ENCODE peak calls at places on chromosomes 6 and 20, in eight cellular contexts. H is GM12865; K is ovary; M is GM20000; R is H1; L is PC-3; Y is CD8-positive, alpha-beta T cell; A is HFF-Myc. N is an unnamed sample.

GRCh38 chr6:14240411-14241166 is 123.0 kb downstream of the CD83 start:
- DNase-seq in H (peak), K (no peak), M (no peak), R (peak), L (no peak), Y (no peak), A (no peak), N (no peak)

GRCh38 chr6:43283905-43284304 is 14.2 kb upstream of the SLC22A7 start:
- DNase-seq in H (no peak), K (no peak), M (peak), R (no peak), L (peak), Y (no peak), A (no peak), N (no peak)

GRCh38 chr6:106509420-106510089 is 119.7 kb downstream of the RTN4IP1 start:
- DNase-seq in H (peak), K (no peak), M (peak), R (peak), L (no peak), Y (peak), A (no peak), N (no peak)

GRCh38 chr6:149925974-149926777 is 3.3 kb upstream of the RAET1G start:
- DNase-seq in H (peak), K (peak), M (no peak), R (peak), L (peak), Y (peak), A (peak), N (peak)

GRCh38 chr6:87066449-87067288 is 28.2 kb downstream of the CGA start:
- DNase-seq in H (peak), K (peak), M (peak), R (no peak), L (peak), Y (no peak), A (peak), N (no peak)

GRCh38 chr20:15564981-15565380 is 1008.3 kb downstream of the KIF16B start:
- DNase-seq in H (peak), K (no peak), M (peak), R (no peak), L (no peak), Y (no peak), A (no peak), N (no peak)

GRCh38 chr6:66199146-66199545 is 492.1 kb upstream of the EYS start:
- DNase-seq in H (no peak), K (no peak), M (no peak), R (no peak), L (peak), Y (no peak), A (no peak), N (no peak)

GRCh38 chr20:36808317-36809257 is 35.0 kb upstream of the DSN1 start:
- DNase-seq in H (peak), K (peak), M (peak), R (peak), L (peak), Y (peak), A (no peak), N (no peak)

GRCh38 chr6:132279592-132280139 is 121.6 kb downstream of the MOXD1 start:
- DNase-seq in H (peak), K (peak), M (peak), R (peak), L (peak), Y (peak), A (peak), N (peak)

GRCh38 chr6:29924731-29925130 is 17.6 kb upstream of the HLA-A start:
- DNase-seq in H (no peak), K (no peak), M (no peak), R (no peak), L (peak), Y (no peak), A (no peak), N (no peak)

GRCh38 chr6:139126255-139126654 is 8.6 kb upstream of the HECA start:
- DNase-seq in H (no peak), K (no peak), M (no peak), R (no peak), L (peak), Y (no peak), A (peak), N (no peak)

GRCh38 chr20:59765599-59766177 is 161.3 kb downstream of the PHACTR3 start:
- DNase-seq in H (peak), K (no peak), M (no peak), R (no peak), L (peak), Y (no peak), A (no peak), N (peak)

GRCh38 chr6:170464524-170464979 is 88.6 kb downstream of the PSMB1 start:
- DNase-seq in H (peak), K (no peak), M (peak), R (no peak), L (no peak), Y (no peak), A (no peak), N (no peak)

GRCh38 chr6:169385237-169385880 is 131.7 kb upstream of the THBS2 start:
- DNase-seq in H (no peak), K (no peak), M (no peak), R (no peak), L (no peak), Y (no peak), A (no peak), N (no peak)

DNA sequence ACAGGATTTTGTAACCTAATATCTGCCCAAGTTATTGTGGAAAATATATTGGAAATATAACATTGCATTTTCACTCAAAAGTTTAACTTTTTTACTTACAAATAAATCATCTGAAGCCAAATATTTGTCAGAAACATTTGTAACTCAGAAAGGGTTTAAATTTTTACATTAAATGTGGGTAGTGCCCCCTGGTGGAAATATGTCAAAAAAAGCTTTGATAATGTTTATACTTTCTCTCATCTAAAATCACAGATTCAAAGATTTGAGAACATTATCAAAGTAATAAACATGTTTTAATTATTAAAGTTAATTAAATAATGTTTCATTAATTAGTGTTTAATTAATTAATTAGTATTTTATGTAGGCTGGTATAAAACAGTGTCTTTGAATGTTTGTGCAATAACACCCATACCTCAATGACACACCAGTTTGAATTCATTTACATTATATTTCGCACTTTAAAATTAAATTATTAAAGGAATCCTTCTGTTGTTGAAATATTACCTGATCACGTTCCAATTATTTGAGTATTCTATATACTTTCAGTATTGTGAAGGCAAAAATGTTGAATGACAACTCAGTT is 320.1 kb upstream of the FKBP1C start:
- DNase-seq in H (peak), K (no peak), M (peak), R (no peak), L (peak), Y (no peak), A (no peak), N (no peak)
- TF ChIP-seq CTCF in H (peak), K (no peak), M (no peak), R (peak), L (peak), Y (no peak), A (no peak), N (peak)

GRCh38 chr6:160679402-160679769 is 15.3 kb upstream of the LPA start:
- DNase-seq in H (no peak), K (no peak), M (no peak), R (peak), L (no peak), Y (no peak), A (no peak), N (peak)
- TF ChIP-seq CTCF in H (no peak), K (no peak), M (no peak), R (peak), L (no peak), Y (no peak), A (peak), N (peak)

DNA sequence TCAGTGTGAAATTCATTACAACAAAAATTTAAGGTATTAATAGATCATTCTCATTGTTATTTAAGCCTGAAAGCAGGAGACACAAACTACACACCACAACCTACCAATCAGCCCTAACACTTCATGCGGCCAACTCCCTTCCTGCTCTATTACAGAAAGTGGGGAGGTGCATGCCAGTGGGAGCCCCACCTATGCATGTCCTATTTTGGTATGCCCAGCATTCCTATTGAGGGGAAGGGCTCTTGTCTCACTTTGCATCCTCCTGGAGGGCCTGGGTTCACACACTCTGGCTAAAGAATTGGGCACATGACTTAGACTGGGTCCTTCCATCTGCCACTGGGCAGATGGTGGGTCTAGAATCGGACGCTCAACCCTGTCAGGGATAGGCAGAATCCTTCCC is 450.0 kb downstream of the PTPRT start:
- DNase-seq in H (no peak), K (no peak), M (no peak), R (no peak), L (no peak), Y (no peak), A (no peak), N (no peak)
- TF ChIP-seq CTCF in H (no peak), K (no peak), M (no peak), R (no peak), L (no peak), Y (no peak), A (no peak), N (no peak)

DNA sequence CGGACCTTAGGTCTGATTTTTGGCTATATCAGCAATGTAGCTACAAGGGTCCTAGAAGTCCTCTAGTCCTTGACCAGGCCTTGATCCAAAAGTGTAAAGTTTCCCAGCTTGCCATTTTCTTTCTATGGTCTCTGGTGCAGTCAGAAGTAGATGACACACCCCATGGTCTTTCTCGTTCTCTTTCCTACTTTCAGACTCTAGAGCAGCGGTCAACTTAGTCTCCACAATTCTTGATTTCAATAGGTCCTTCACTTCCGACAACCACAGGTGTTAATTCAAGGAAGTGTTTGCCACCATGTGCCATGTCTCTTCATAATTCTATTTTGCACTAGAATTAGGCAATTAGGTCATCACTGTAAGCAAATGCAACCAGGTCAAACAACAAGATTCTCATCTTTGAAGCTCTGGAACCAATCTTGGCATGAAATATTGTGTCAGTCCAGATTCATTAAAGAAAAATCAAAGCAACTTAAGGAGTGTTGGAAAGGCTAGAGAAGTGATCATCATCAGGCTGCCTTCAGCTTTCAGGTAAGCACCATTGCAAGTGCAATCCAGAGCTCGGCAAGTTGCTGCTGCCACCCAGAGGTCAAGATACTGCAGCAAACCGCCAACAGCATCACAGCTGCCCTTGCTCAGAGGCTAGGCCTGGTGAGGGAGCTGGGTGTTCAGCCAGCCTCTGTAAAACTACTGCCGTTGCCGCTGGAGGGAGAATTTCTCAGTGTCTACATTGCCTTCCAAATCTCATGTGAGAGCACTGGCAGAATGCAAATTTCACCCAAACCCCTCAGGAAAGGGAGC is 5.6 kb upstream of the SYNE1 start:
- DNase-seq in H (peak), K (peak), M (peak), R (peak), L (peak), Y (peak), A (no peak), N (peak)
- TF ChIP-seq CTCF in H (peak), K (no peak), M (peak), R (peak), L (peak), Y (peak), A (peak), N (peak)

DNA sequence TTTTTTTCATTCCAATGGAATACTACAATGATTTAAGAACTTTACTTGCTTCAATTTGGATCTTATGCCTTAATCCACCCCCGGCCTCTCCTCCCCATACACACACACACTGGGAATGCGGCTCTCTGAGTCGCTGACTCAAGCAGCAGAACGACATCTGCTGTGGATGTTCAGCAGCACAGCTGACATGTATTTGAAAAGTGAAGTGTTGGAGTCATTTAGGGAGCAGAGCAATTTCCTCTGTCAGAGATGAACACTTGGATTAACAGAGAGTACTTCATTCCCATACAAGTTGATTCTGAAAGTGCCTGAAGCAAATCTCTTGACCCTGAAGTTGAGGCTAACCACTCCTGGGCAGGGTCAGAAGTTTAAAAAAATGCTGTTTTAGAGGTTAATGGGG is 27.9 kb upstream of the LAMA4 start:
- DNase-seq in H (no peak), K (peak), M (no peak), R (no peak), L (peak), Y (no peak), A (peak), N (no peak)
- TF ChIP-seq CTCF in H (no peak), K (no peak), M (no peak), R (no peak), L (peak), Y (no peak), A (peak), N (no peak)

GRCh38 chr6:101397199-101397598 is 3.7 kb downstream of the GRIK2 start:
- DNase-seq in H (no peak), K (no peak), M (no peak), R (no peak), L (peak), Y (no peak), A (no peak), N (no peak)
- TF ChIP-seq CTCF in H (peak), K (no peak), M (no peak), R (peak), L (peak), Y (no peak), A (no peak), N (peak)

GRCh38 chr6:45721665-45722064 is 294.0 kb downstream of the CLIC5 start:
- DNase-seq in H (no peak), K (no peak), M (no peak), R (peak), L (no peak), Y (no peak), A (no peak), N (no peak)
- TF ChIP-seq CTCF in H (no peak), K (no peak), M (no peak), R (peak), L (peak), Y (no peak), A (no peak), N (no peak)

GRCh38 chr6:90080876-90081464 is 186.7 kb downstream of the GJA10 start:
- DNase-seq in H (peak), K (no peak), M (peak), R (no peak), L (no peak), Y (peak), A (no peak), N (no peak)

GRCh38 chr6:90086517-90086916 is 192.2 kb downstream of the GJA10 start:
- DNase-seq in H (no peak), K (no peak), M (no peak), R (no peak), L (peak), Y (no peak), A (no peak), N (no peak)

GRCh38 chr6:90079555-90080490 is 185.6 kb downstream of the GJA10 start:
- DNase-seq in H (no peak), K (no peak), M (no peak), R (no peak), L (no peak), Y (no peak), A (no peak), N (no peak)

GRCh38 chr6:90083891-90084290 is 189.6 kb downstream of the GJA10 start:
- DNase-seq in H (peak), K (no peak), M (peak), R (no peak), L (no peak), Y (peak), A (no peak), N (no peak)

DNA sequence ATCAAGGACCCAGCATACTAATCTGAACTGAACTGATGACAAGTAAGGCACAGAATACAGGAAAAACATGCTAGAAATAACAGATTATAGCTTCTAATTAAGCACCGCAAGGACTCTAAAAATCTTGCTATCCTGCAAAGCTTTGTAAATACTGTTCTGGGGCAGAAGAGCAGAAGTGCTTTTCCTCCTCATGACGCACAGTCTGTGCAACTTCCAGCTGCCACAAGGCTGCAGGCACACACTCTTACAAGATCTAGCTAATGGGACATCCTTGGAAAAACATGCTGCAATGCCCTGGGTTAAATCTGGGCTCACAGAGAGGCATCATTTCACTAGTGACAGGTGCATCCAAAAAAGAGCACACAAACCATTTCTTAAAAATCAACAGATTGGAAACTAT is 188.6 kb downstream of the GJA10 start:
- DNase-seq in H (no peak), K (no peak), M (no peak), R (no peak), L (no peak), Y (no peak), A (no peak), N (no peak)
- TF ChIP-seq CTCF in H (no peak), K (no peak), M (no peak), R (no peak), L (no peak), Y (no peak), A (no peak), N (no peak)

DNA sequence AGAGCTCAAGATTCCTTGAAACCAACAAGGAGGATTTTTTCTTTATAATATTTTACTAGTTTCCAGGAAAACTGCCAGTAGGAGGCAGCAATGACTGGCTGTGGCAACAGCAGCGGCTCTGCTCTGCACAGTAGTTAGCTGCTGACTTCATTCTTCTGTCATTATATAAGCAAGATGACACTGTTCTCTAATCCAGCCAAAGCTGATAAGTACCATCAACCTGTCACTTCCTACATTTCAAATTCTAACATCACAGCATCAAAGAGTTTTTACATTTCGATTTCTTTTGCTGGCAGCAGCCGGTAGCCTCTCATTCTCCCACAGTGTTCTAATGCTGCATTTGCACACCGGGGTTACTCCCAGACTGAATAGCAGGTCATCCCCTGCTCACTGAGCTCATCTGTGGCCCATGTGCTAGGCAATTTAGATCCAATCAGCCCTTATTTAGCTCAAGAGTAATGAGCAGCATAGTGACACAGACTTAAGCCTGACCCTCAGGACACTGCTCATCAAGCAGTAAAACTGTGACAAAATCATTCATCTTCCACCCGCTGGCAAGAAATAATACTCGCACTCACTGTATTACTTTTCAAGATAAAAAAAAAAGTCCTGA is 67.8 kb downstream of the MMS22L start:
- DNase-seq in H (peak), K (no peak), M (peak), R (no peak), L (peak), Y (no peak), A (peak), N (peak)
- TF ChIP-seq CTCF in H (peak), K (no peak), M (no peak), R (peak), L (peak), Y (no peak), A (peak), N (peak)

N was measured in progenitor cell of endocrine pancreas.